ENCODE peak calls at places on chromosomes 2 and 18, in four cellular contexts. One of them, this sample, is unnamed.
A peak's percentile ranks its signal among the peaks of the same experiment; 100 is the strongest.

GRCh38 chr2:138711812-138712211 is 68.4 kb downstream of the NXPH2 start:
- DNase-seq in activated CD4-positive, alpha-beta T cell treated with anti-CD3 and anti-CD28 coated beads for 24 hours: no peak
- DNase-seq in astrocyte of the spinal cord: no peak
- DNase-seq in stimulated activated CD4-positive, alpha-beta T cell treated with anti-CD3 and anti-CD28 coated beads, Interleukin-12 subunit alpha, Interleukin-12 subunit beta, amount 100 ng/mL, for 24 hours: no peak
- DNase-seq in this sample: no peak

GRCh38 chr2:25238920-25239319 is 70.5 kb upstream of the POMC start:
- DNase-seq in stimulated activated CD4-positive, alpha-beta T cell treated with anti-CD3 and anti-CD28 coated beads, Interleukin-12 subunit alpha, Interleukin-12 subunit beta, amount 100 ng/mL, for 24 hours: no peak
- DNase-seq in astrocyte of the spinal cord: no peak
- DNase-seq in activated CD4-positive, alpha-beta T cell treated with anti-CD3 and anti-CD28 coated beads for 24 hours: no peak
- DNase-seq in this sample: no peak

GRCh38 chr2:212995920-212996319 is 155.5 kb downstream of the IKZF2 start:
- DNase-seq in astrocyte of the spinal cord: peak; percentile 62
- DNase-seq in stimulated activated CD4-positive, alpha-beta T cell treated with anti-CD3 and anti-CD28 coated beads, Interleukin-12 subunit alpha, Interleukin-12 subunit beta, amount 100 ng/mL, for 24 hours: no peak
- DNase-seq in activated CD4-positive, alpha-beta T cell treated with anti-CD3 and anti-CD28 coated beads for 24 hours: no peak
- DNase-seq in this sample: no peak

GRCh38 chr2:18896106-18896505 is 306.7 kb upstream of the NT5C1B start:
- DNase-seq in stimulated activated CD4-positive, alpha-beta T cell treated with anti-CD3 and anti-CD28 coated beads, Interleukin-12 subunit alpha, Interleukin-12 subunit beta, amount 100 ng/mL, for 24 hours: no peak
- DNase-seq in activated CD4-positive, alpha-beta T cell treated with anti-CD3 and anti-CD28 coated beads for 24 hours: no peak
- DNase-seq in astrocyte of the spinal cord: no peak
- DNase-seq in this sample: no peak

GRCh38 chr2:8794923-8795825 is 42.2 kb downstream of the KIDINS220 start:
- DNase-seq in stimulated activated CD4-positive, alpha-beta T cell treated with anti-CD3 and anti-CD28 coated beads, Interleukin-12 subunit alpha, Interleukin-12 subunit beta, amount 100 ng/mL, for 24 hours: no peak
- DNase-seq in activated CD4-positive, alpha-beta T cell treated with anti-CD3 and anti-CD28 coated beads for 24 hours: no peak
- DNase-seq in astrocyte of the spinal cord: no peak
- DNase-seq in this sample: no peak

GRCh38 chr2:178066890-178067669 is 5.5 kb downstream of the PDE11A start:
- DNase-seq in astrocyte of the spinal cord: no peak
- DNase-seq in stimulated activated CD4-positive, alpha-beta T cell treated with anti-CD3 and anti-CD28 coated beads, Interleukin-12 subunit alpha, Interleukin-12 subunit beta, amount 100 ng/mL, for 24 hours: no peak
- DNase-seq in activated CD4-positive, alpha-beta T cell treated with anti-CD3 and anti-CD28 coated beads for 24 hours: no peak
- DNase-seq in this sample: no peak

GRCh38 chr2:29878898-29879297 is 42.5 kb downstream of the ALK start:
- DNase-seq in astrocyte of the spinal cord: no peak
- DNase-seq in activated CD4-positive, alpha-beta T cell treated with anti-CD3 and anti-CD28 coated beads for 24 hours: no peak
- DNase-seq in stimulated activated CD4-positive, alpha-beta T cell treated with anti-CD3 and anti-CD28 coated beads, Interleukin-12 subunit alpha, Interleukin-12 subunit beta, amount 100 ng/mL, for 24 hours: no peak
- DNase-seq in this sample: no peak

GRCh38 chr2:74292752-74293151 is 50.5 kb downstream of the SLC4A5 start:
- DNase-seq in activated CD4-positive, alpha-beta T cell treated with anti-CD3 and anti-CD28 coated beads for 24 hours: no peak
- DNase-seq in stimulated activated CD4-positive, alpha-beta T cell treated with anti-CD3 and anti-CD28 coated beads, Interleukin-12 subunit alpha, Interleukin-12 subunit beta, amount 100 ng/mL, for 24 hours: no peak
- DNase-seq in astrocyte of the spinal cord: peak; percentile 7
- DNase-seq in this sample: no peak

GRCh38 chr2:88729061-88729745 is 37.7 kb downstream of the RPIA start:
- DNase-seq in stimulated activated CD4-positive, alpha-beta T cell treated with anti-CD3 and anti-CD28 coated beads, Interleukin-12 subunit alpha, Interleukin-12 subunit beta, amount 100 ng/mL, for 24 hours: no peak
- DNase-seq in activated CD4-positive, alpha-beta T cell treated with anti-CD3 and anti-CD28 coated beads for 24 hours: no peak
- DNase-seq in astrocyte of the spinal cord: peak; percentile 76
- DNase-seq in this sample: no peak

GRCh38 chr2:37324536-37324785 is 172 bp downstream of the PRKD3 start:
- DNase-seq in astrocyte of the spinal cord: peak; percentile 78
- DNase-seq in stimulated activated CD4-positive, alpha-beta T cell treated with anti-CD3 and anti-CD28 coated beads, Interleukin-12 subunit alpha, Interleukin-12 subunit beta, amount 100 ng/mL, for 24 hours: no peak
- DNase-seq in activated CD4-positive, alpha-beta T cell treated with anti-CD3 and anti-CD28 coated beads for 24 hours: no peak
- DNase-seq in this sample: no peak

GRCh38 chr2:3636586-3637310 is 21.3 kb upstream of the ALLC start:
- DNase-seq in astrocyte of the spinal cord: no peak
- DNase-seq in stimulated activated CD4-positive, alpha-beta T cell treated with anti-CD3 and anti-CD28 coated beads, Interleukin-12 subunit alpha, Interleukin-12 subunit beta, amount 100 ng/mL, for 24 hours: no peak
- DNase-seq in activated CD4-positive, alpha-beta T cell treated with anti-CD3 and anti-CD28 coated beads for 24 hours: no peak
- DNase-seq in this sample: no peak

GRCh38 chr18:48799724-48800315 is 150.9 kb downstream of the SMAD7 start:
- DNase-seq in activated CD4-positive, alpha-beta T cell treated with anti-CD3 and anti-CD28 coated beads for 24 hours: no peak
- DNase-seq in stimulated activated CD4-positive, alpha-beta T cell treated with anti-CD3 and anti-CD28 coated beads, Interleukin-12 subunit alpha, Interleukin-12 subunit beta, amount 100 ng/mL, for 24 hours: no peak
- DNase-seq in astrocyte of the spinal cord: no peak
- DNase-seq in this sample: no peak

GRCh38 chr2:217465136-217465535 is 537.7 kb downstream of the TNS1 start:
- DNase-seq in astrocyte of the spinal cord: peak; percentile 32
- DNase-seq in activated CD4-positive, alpha-beta T cell treated with anti-CD3 and anti-CD28 coated beads for 24 hours: no peak
- DNase-seq in stimulated activated CD4-positive, alpha-beta T cell treated with anti-CD3 and anti-CD28 coated beads, Interleukin-12 subunit alpha, Interleukin-12 subunit beta, amount 100 ng/mL, for 24 hours: no peak
- DNase-seq in this sample: no peak

GRCh38 chr2:209321076-209321475 is 102.8 kb upstream of the MAP2 start:
- DNase-seq in activated CD4-positive, alpha-beta T cell treated with anti-CD3 and anti-CD28 coated beads for 24 hours: no peak
- DNase-seq in astrocyte of the spinal cord: peak; percentile 46
- DNase-seq in stimulated activated CD4-positive, alpha-beta T cell treated with anti-CD3 and anti-CD28 coated beads, Interleukin-12 subunit alpha, Interleukin-12 subunit beta, amount 100 ng/mL, for 24 hours: no peak
- DNase-seq in this sample: no peak

GRCh38 chr2:5914831-5915611 is 222.8 kb downstream of the SOX11 start:
- DNase-seq in activated CD4-positive, alpha-beta T cell treated with anti-CD3 and anti-CD28 coated beads for 24 hours: no peak
- DNase-seq in stimulated activated CD4-positive, alpha-beta T cell treated with anti-CD3 and anti-CD28 coated beads, Interleukin-12 subunit alpha, Interleukin-12 subunit beta, amount 100 ng/mL, for 24 hours: no peak
- DNase-seq in astrocyte of the spinal cord: peak; percentile 97
- DNase-seq in this sample: no peak

GRCh38 chr18:22813648-22814328 is 119.3 kb upstream of the RBBP8 start:
- DNase-seq in stimulated activated CD4-positive, alpha-beta T cell treated with anti-CD3 and anti-CD28 coated beads, Interleukin-12 subunit alpha, Interleukin-12 subunit beta, amount 100 ng/mL, for 24 hours: no peak
- DNase-seq in activated CD4-positive, alpha-beta T cell treated with anti-CD3 and anti-CD28 coated beads for 24 hours: no peak
- DNase-seq in astrocyte of the spinal cord: peak; percentile 58
- DNase-seq in this sample: no peak

GRCh38 chr2:102826904-102827303 is 65.1 kb downstream of the TMEM182 start:
- DNase-seq in astrocyte of the spinal cord: peak; percentile 41
- DNase-seq in stimulated activated CD4-positive, alpha-beta T cell treated with anti-CD3 and anti-CD28 coated beads, Interleukin-12 subunit alpha, Interleukin-12 subunit beta, amount 100 ng/mL, for 24 hours: no peak
- DNase-seq in activated CD4-positive, alpha-beta T cell treated with anti-CD3 and anti-CD28 coated beads for 24 hours: no peak
- DNase-seq in this sample: no peak

GRCh38 chr18:23369231-23369630 is 83.9 kb upstream of the RIOK3 start:
- DNase-seq in astrocyte of the spinal cord: no peak
- DNase-seq in stimulated activated CD4-positive, alpha-beta T cell treated with anti-CD3 and anti-CD28 coated beads, Interleukin-12 subunit alpha, Interleukin-12 subunit beta, amount 100 ng/mL, for 24 hours: no peak
- DNase-seq in activated CD4-positive, alpha-beta T cell treated with anti-CD3 and anti-CD28 coated beads for 24 hours: no peak
- DNase-seq in this sample: no peak

GRCh38 chr18:32920796-32921787 is 148.3 kb upstream of the KLHL14 start:
- DNase-seq in stimulated activated CD4-positive, alpha-beta T cell treated with anti-CD3 and anti-CD28 coated beads, Interleukin-12 subunit alpha, Interleukin-12 subunit beta, amount 100 ng/mL, for 24 hours: no peak
- DNase-seq in activated CD4-positive, alpha-beta T cell treated with anti-CD3 and anti-CD28 coated beads for 24 hours: no peak
- DNase-seq in astrocyte of the spinal cord: peak; percentile 95
- DNase-seq in this sample: no peak

GRCh38 chr2:9025746-9026145 is 22.3 kb upstream of the MBOAT2 start:
- DNase-seq in activated CD4-positive, alpha-beta T cell treated with anti-CD3 and anti-CD28 coated beads for 24 hours: no peak
- DNase-seq in stimulated activated CD4-positive, alpha-beta T cell treated with anti-CD3 and anti-CD28 coated beads, Interleukin-12 subunit alpha, Interleukin-12 subunit beta, amount 100 ng/mL, for 24 hours: no peak
- DNase-seq in astrocyte of the spinal cord: no peak
- DNase-seq in this sample: no peak

GRCh38 chr2:5697554-5697953 is 5.4 kb downstream of the SOX11 start:
- DNase-seq in stimulated activated CD4-positive, alpha-beta T cell treated with anti-CD3 and anti-CD28 coated beads, Interleukin-12 subunit alpha, Interleukin-12 subunit beta, amount 100 ng/mL, for 24 hours: no peak
- DNase-seq in activated CD4-positive, alpha-beta T cell treated with anti-CD3 and anti-CD28 coated beads for 24 hours: no peak
- DNase-seq in astrocyte of the spinal cord: no peak
- DNase-seq in this sample: no peak

GRCh38 chr2:191740016-191740419 is 62.1 kb downstream of the NABP1 start:
- DNase-seq in astrocyte of the spinal cord: no peak
- DNase-seq in stimulated activated CD4-positive, alpha-beta T cell treated with anti-CD3 and anti-CD28 coated beads, Interleukin-12 subunit alpha, Interleukin-12 subunit beta, amount 100 ng/mL, for 24 hours: no peak
- DNase-seq in activated CD4-positive, alpha-beta T cell treated with anti-CD3 and anti-CD28 coated beads for 24 hours: no peak
- DNase-seq in this sample: no peak

GRCh38 chr18:46134920-46135675 is 30.9 kb downstream of the HAUS1 start:
- DNase-seq in astrocyte of the spinal cord: no peak
- DNase-seq in activated CD4-positive, alpha-beta T cell treated with anti-CD3 and anti-CD28 coated beads for 24 hours: no peak
- DNase-seq in stimulated activated CD4-positive, alpha-beta T cell treated with anti-CD3 and anti-CD28 coated beads, Interleukin-12 subunit alpha, Interleukin-12 subunit beta, amount 100 ng/mL, for 24 hours: no peak
- DNase-seq in this sample: no peak

GRCh38 chr2:238130696-238131628 is 7.5 kb upstream of the KLHL30 start:
- DNase-seq in stimulated activated CD4-positive, alpha-beta T cell treated with anti-CD3 and anti-CD28 coated beads, Interleukin-12 subunit alpha, Interleukin-12 subunit beta, amount 100 ng/mL, for 24 hours: no peak
- DNase-seq in astrocyte of the spinal cord: no peak
- DNase-seq in activated CD4-positive, alpha-beta T cell treated with anti-CD3 and anti-CD28 coated beads for 24 hours: no peak
- DNase-seq in this sample: no peak

GRCh38 chr2:196380575-196380974 is 209.2 kb upstream of the STK17B start:
- DNase-seq in astrocyte of the spinal cord: no peak
- DNase-seq in stimulated activated CD4-positive, alpha-beta T cell treated with anti-CD3 and anti-CD28 coated beads, Interleukin-12 subunit alpha, Interleukin-12 subunit beta, amount 100 ng/mL, for 24 hours: no peak
- DNase-seq in activated CD4-positive, alpha-beta T cell treated with anti-CD3 and anti-CD28 coated beads for 24 hours: no peak
- DNase-seq in this sample: no peak

GRCh38 chr2:224849264-224849663 is 133.1 kb upstream of the CCDC195 start:
- DNase-seq in stimulated activated CD4-positive, alpha-beta T cell treated with anti-CD3 and anti-CD28 coated beads, Interleukin-12 subunit alpha, Interleukin-12 subunit beta, amount 100 ng/mL, for 24 hours: no peak
- DNase-seq in astrocyte of the spinal cord: no peak
- DNase-seq in activated CD4-positive, alpha-beta T cell treated with anti-CD3 and anti-CD28 coated beads for 24 hours: no peak
- DNase-seq in this sample: no peak

GRCh38 chr2:234435836-234436481 is 60.9 kb downstream of the ARL4C start:
- DNase-seq in astrocyte of the spinal cord: no peak
- DNase-seq in stimulated activated CD4-positive, alpha-beta T cell treated with anti-CD3 and anti-CD28 coated beads, Interleukin-12 subunit alpha, Interleukin-12 subunit beta, amount 100 ng/mL, for 24 hours: no peak
- DNase-seq in activated CD4-positive, alpha-beta T cell treated with anti-CD3 and anti-CD28 coated beads for 24 hours: no peak
- DNase-seq in this sample: no peak

GRCh38 chr2:203656522-203657287 is 49.7 kb upstream of the CD28 start:
- DNase-seq in stimulated activated CD4-positive, alpha-beta T cell treated with anti-CD3 and anti-CD28 coated beads, Interleukin-12 subunit alpha, Interleukin-12 subunit beta, amount 100 ng/mL, for 24 hours: no peak
- DNase-seq in activated CD4-positive, alpha-beta T cell treated with anti-CD3 and anti-CD28 coated beads for 24 hours: no peak
- DNase-seq in astrocyte of the spinal cord: no peak
- DNase-seq in this sample: no peak

GRCh38 chr2:222214885-222215284 is 83.9 kb downstream of the PAX3 start:
- DNase-seq in stimulated activated CD4-positive, alpha-beta T cell treated with anti-CD3 and anti-CD28 coated beads, Interleukin-12 subunit alpha, Interleukin-12 subunit beta, amount 100 ng/mL, for 24 hours: no peak
- DNase-seq in astrocyte of the spinal cord: no peak
- DNase-seq in activated CD4-positive, alpha-beta T cell treated with anti-CD3 and anti-CD28 coated beads for 24 hours: no peak
- DNase-seq in this sample: no peak

GRCh38 chr18:10377956-10378355 is 76.5 kb upstream of the APCDD1 start:
- DNase-seq in astrocyte of the spinal cord: peak; percentile 54
- DNase-seq in activated CD4-positive, alpha-beta T cell treated with anti-CD3 and anti-CD28 coated beads for 24 hours: no peak
- DNase-seq in stimulated activated CD4-positive, alpha-beta T cell treated with anti-CD3 and anti-CD28 coated beads, Interleukin-12 subunit alpha, Interleukin-12 subunit beta, amount 100 ng/mL, for 24 hours: no peak
- DNase-seq in this sample: no peak

GRCh38 chr2:16400127-16400623 is 265.5 kb downstream of the CYRIA start:
- DNase-seq in stimulated activated CD4-positive, alpha-beta T cell treated with anti-CD3 and anti-CD28 coated beads, Interleukin-12 subunit alpha, Interleukin-12 subunit beta, amount 100 ng/mL, for 24 hours: no peak
- DNase-seq in activated CD4-positive, alpha-beta T cell treated with anti-CD3 and anti-CD28 coated beads for 24 hours: no peak
- DNase-seq in astrocyte of the spinal cord: no peak
- DNase-seq in this sample: no peak

GRCh38 chr2:224586127-224586702 is 1.1 kb upstream of the CUL3 start:
- DNase-seq in astrocyte of the spinal cord: no peak
- DNase-seq in activated CD4-positive, alpha-beta T cell treated with anti-CD3 and anti-CD28 coated beads for 24 hours: no peak
- DNase-seq in stimulated activated CD4-positive, alpha-beta T cell treated with anti-CD3 and anti-CD28 coated beads, Interleukin-12 subunit alpha, Interleukin-12 subunit beta, amount 100 ng/mL, for 24 hours: no peak
- DNase-seq in this sample: no peak